ENCODE peak calls at places on chromosomes 11 and 22, in ten cellular contexts. J is fibroblast of the aortic adventitia; L is OCI-LY7; H is A549; Y is glutamatergic neuron; W is colonic mucosa; T is CD4-positive, alpha-beta T cell; E is mammary epithelial cell; I is Calu3; G is WTC11. S is an unnamed sample.

GRCh38 chr11:62676698-62677097 is 2.2 kb downstream of the UBXN1 start:
- DNase-seq in J (no peak), L (no peak), H (no peak), Y (no peak), W (no peak), T (no peak), E (no peak), I (no peak), G (peak; percentile 31), S (no peak)

GRCh38 chr22:48600171-48600570 is 1227.5 kb downstream of the BRD1 start:
- DNase-seq in J (no peak), L (no peak), H (no peak), Y (no peak), W (no peak), T (no peak), E (no peak), I (no peak), G (no peak), S (no peak)

GRCh38 chr11:102318469-102318868 is 1.2 kb downstream of the BIRC3 start:
- DNase-seq in J (peak; percentile 26), L (peak; percentile 74), H (peak; percentile 79), Y (no peak), W (no peak), T (peak; percentile 44), E (peak; percentile 38), I (peak; percentile 43), G (no peak), S (no peak)

GRCh38 chr11:115503083-115503885 is 931 bp downstream of the CADM1 start:
- DNase-seq in J (no peak), L (peak; percentile 88), H (peak; percentile 71), Y (peak; percentile 61), W (peak; percentile 67), T (no peak), E (peak; percentile 64), I (peak; percentile 5), G (peak; percentile 59), S (no peak)

GRCh38 chr11:119449498-119449897 is 26.5 kb upstream of the THY1 start:
- DNase-seq in J (no peak), L (no peak), H (no peak), Y (no peak), W (no peak), T (no peak), E (no peak), I (no peak), G (no peak), S (no peak)

GRCh38 chr11:114159320-114159719 is 99.8 kb downstream of the ZBTB16 start:
- DNase-seq in J (no peak), L (no peak), H (no peak), Y (no peak), W (no peak), T (no peak), E (peak; percentile 42), I (no peak), G (no peak), S (no peak)

GRCh38 chr11:15119352-15119751 is 4.6 kb downstream of the INSC start:
- DNase-seq in J (no peak), L (no peak), H (no peak), Y (no peak), W (no peak), T (no peak), E (no peak), I (no peak), G (no peak), S (no peak)

GRCh38 chr22:24290459-24290858 is 19.8 kb downstream of the SPECC1L start:
- DNase-seq in J (peak; percentile 51), L (no peak), H (no peak), Y (no peak), W (no peak), T (no peak), E (no peak), I (no peak), G (no peak), S (no peak)

GRCh38 chr11:32034149-32034548 is 56.7 kb upstream of the RCN1 start:
- DNase-seq in J (peak; percentile 91), L (no peak), H (no peak), Y (no peak), W (no peak), T (no peak), E (peak; percentile 80), I (no peak), G (no peak), S (no peak)

GRCh38 chr11:104781719-104782376 is 116.4 kb downstream of the CASP12 start:
- DNase-seq in J (no peak), L (no peak), H (no peak), Y (no peak), W (no peak), T (no peak), E (no peak), I (no peak), G (peak; percentile 10), S (no peak)

GRCh38 chr22:45537734-45538181 is 35.1 kb downstream of the FBLN1 start:
- DNase-seq in J (peak; percentile 88), L (no peak), H (no peak), Y (no peak), W (no peak), T (no peak), E (peak; percentile 100), I (no peak), G (no peak), S (no peak)

GRCh38 chr11:101721270-101721669 is 137.5 kb upstream of the TRPC6 start:
- DNase-seq in J (no peak), L (no peak), H (peak; percentile 23), Y (no peak), W (no peak), T (no peak), E (peak; percentile 93), I (no peak), G (no peak), S (no peak)

GRCh38 chr11:10506013-10506370 is 35.0 kb downstream of the RNF141 start:
- DNase-seq in J (peak; percentile 11), L (no peak), H (no peak), Y (no peak), W (no peak), T (no peak), E (peak; percentile 92), I (no peak), G (no peak), S (no peak)

GRCh38 chr11:47327949-47328348 is 24.6 kb downstream of the MYBPC3 start:
- DNase-seq in J (no peak), L (no peak), H (no peak), Y (no peak), W (no peak), T (no peak), E (no peak), I (no peak), G (no peak), S (no peak)

GRCh38 chr11:109697140-109697843 is 275.3 kb downstream of the C11orf87 start:
- DNase-seq in J (peak; percentile 68), L (peak; percentile 47), H (peak; percentile 31), Y (no peak), W (no peak), T (no peak), E (peak; percentile 64), I (no peak), G (peak; percentile 33), S (no peak)
- TF ChIP-seq CTCF in J (peak; percentile 77), L (peak; percentile 88), H (peak; percentile 20), Y (peak; percentile 69), W (peak; percentile 53), T (no peak), E (peak; percentile 85), I (peak; percentile 46), G (peak; percentile 72), S (peak; percentile 36)

DNA sequence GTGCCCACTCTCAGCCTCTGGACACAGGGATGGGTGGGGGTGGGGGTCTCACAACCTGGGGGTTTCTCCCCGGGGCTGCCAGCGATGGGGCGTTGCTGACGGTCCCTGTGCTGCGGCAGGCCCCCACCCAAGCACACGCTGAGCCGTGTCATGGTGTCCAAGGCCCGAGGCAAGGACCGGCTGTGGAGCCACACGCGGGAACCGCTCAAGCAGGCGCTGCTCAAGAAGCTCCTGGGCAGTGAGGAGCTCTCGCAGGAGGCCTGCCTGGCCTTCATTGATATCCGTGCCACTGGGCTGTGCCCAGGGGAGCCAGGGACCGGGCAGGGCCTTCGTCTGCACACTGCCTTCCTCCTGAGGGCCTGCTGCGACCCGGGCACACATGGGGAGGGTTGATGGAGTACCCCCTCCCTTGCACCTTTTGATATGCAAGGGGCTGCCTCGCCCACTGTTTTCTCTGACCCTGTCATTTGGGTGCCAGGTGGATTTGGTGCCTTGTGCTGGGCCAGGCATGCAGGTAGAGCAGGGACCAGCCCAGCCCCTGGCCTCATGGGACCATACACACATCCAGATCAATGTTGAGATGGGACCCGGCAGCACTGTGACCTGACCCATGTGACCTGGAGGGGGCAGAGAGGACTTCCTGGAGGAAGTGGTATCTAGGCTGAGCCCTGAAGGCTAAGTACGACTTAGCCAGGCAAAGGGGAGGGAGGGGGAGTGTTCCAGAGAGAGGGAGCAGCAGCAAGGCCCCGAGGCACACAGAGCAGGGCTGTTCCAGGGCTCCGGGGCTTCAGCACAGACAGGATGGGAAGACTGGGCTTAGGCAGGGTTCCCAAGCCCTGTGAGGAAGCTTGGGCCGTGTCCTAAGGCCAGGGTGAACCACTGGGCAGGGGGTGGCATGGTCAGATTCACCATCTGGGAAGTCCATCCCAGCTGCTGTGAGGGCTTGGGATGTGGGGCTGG is 75.2 kb downstream of the MYO7A start:
- DNase-seq in J (no peak), L (no peak), H (no peak), Y (peak; percentile 12), W (no peak), T (no peak), E (no peak), I (no peak), G (peak; percentile 9), S (no peak)
- TF ChIP-seq CTCF in J (no peak), L (no peak), H (no peak), Y (no peak), W (no peak), T (no peak), E (no peak), I (no peak), G (no peak), S (no peak)

GRCh38 chr11:121344824-121345223 is 52.3 kb downstream of the SC5D start:
- DNase-seq in J (no peak), L (no peak), H (no peak), Y (no peak), W (no peak), T (no peak), E (no peak), I (no peak), G (no peak), S (no peak)
- TF ChIP-seq CTCF in J (no peak), L (no peak), H (no peak), Y (no peak), W (no peak), T (no peak), E (no peak), I (no peak), G (no peak), S (no peak)

DNA sequence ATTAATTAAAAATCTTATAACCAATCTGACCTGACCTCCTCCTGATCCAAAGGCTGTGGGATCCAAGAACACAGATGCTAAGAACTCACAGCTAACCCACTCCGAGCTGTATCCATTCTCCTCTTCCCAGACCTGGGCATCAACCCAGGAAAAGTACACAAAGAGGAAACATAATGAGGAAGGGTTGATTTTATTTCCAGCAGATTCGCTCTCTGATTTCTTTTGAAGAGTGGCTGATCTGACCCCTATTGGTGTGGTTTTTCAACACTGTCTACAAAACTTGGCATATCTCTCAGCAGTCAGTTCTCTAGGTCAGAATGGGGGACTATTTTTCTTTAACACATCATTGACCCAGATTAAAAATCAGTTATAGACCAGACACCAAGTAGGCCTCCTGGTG is 201.9 kb upstream of the UBASH3B start:
- DNase-seq in J (no peak), L (no peak), H (no peak), Y (no peak), W (no peak), T (no peak), E (no peak), I (no peak), G (no peak), S (no peak)
- TF ChIP-seq CTCF in J (no peak), L (no peak), H (no peak), Y (no peak), W (no peak), T (no peak), E (no peak), I (no peak), G (no peak), S (no peak)

S was measured in natural killer cell.